ENCODE peak calls at places on chromosomes 5 and 9, in nine cellular contexts. P is gastrocnemius medialis, D is breast epithelium, Y is IMR-90, Z is uterus, G is A549, N is body of pancreas, Q is upper lobe of left lung, W is sigmoid colon. C is an unnamed sample.
A peak's percentile ranks its signal among the peaks of the same experiment; 100 is the strongest.

GRCh38 chr5:55896238-55896637 is 45.1 kb downstream of the IL31RA start:
- DNase-seq in W (no peak), Q (no peak), Y (no peak), N (no peak), Z (no peak), D (no peak), P (no peak), G (no peak), C (no peak)

GRCh38 chr9:127944586-127945218 is 7.0 kb upstream of the DPM2 start:
- DNase-seq in Z (no peak), Q (peak; percentile 80), G (no peak), N (no peak), D (no peak), Y (no peak), P (no peak), W (no peak), C (no peak)

GRCh38 chr9:33116855-33117254 is 40.4 kb upstream of the SMU1 start:
- DNase-seq in W (peak; percentile 41), Q (no peak), P (no peak), G (no peak), N (no peak), D (no peak), Z (no peak), Y (no peak), C (no peak)

GRCh38 chr9:12684923-12685468 is 8.2 kb upstream of the TYRP1 start:
- DNase-seq in D (no peak), Q (no peak), W (no peak), N (no peak), G (no peak), P (no peak), Z (no peak), Y (peak; percentile 29), C (no peak)

GRCh38 chr9:7946458-7946857 is 146.9 kb upstream of the DMAC1 start:
- DNase-seq in W (no peak), P (no peak), G (no peak), N (no peak), Y (no peak), Z (no peak), D (no peak), Q (no peak), C (no peak)

GRCh38 chr5:72374844-72375243 is 54.7 kb downstream of the PTCD2 start:
- DNase-seq in P (no peak), Y (no peak), N (no peak), G (no peak), W (no peak), Q (no peak), Z (no peak), D (no peak), C (no peak)

GRCh38 chr5:107893642-107894041 is 222.9 kb upstream of the EFNA5 start:
- DNase-seq in Y (peak; percentile 32), P (no peak), G (no peak), D (no peak), Z (no peak), Q (no peak), N (no peak), W (no peak), C (no peak)

GRCh38 chr5:139700711-139701693 is 52.9 kb downstream of the CXXC5 start:
- DNase-seq in N (peak; percentile 66), Z (no peak), Q (no peak), W (peak; percentile 64), G (no peak), D (no peak), Y (no peak), P (no peak), C (no peak)

GRCh38 chr5:151745071-151745705 is 13.2 kb downstream of the ATOX1 start:
- DNase-seq in N (peak; percentile 48), Y (peak; percentile 81), D (no peak), W (peak; percentile 89), G (no peak), Z (peak; percentile 45), P (peak; percentile 30), Q (no peak), C (peak; percentile 10)

GRCh38 chr5:65126192-65126591 is 355.5 kb downstream of the ADAMTS6 start:
- DNase-seq in Y (peak; percentile 82), D (no peak), Q (no peak), P (no peak), N (no peak), Z (no peak), W (no peak), G (no peak), C (no peak)

GRCh38 chr5:77568082-77568481 is 70.4 kb downstream of the OTP start:
- DNase-seq in N (no peak), Z (no peak), Q (no peak), G (no peak), P (no peak), Y (no peak), D (no peak), W (no peak), C (no peak)

GRCh38 chr5:92222449-92222848 is 839.3 kb upstream of the ARRDC3 start:
- DNase-seq in Q (no peak), W (no peak), G (no peak), P (no peak), N (no peak), Z (no peak), D (no peak), Y (peak; percentile 1), C (no peak)

GRCh38 chr9:93345630-93346239 is 105.8 kb upstream of the FAM120A start:
- DNase-seq in Y (no peak), W (no peak), N (no peak), G (no peak), Z (no peak), P (no peak), Q (peak; percentile 55), D (no peak), C (no peak)

GRCh38 chr5:40909233-40909632 is at the start of gene C7:
- DNase-seq in G (no peak), Y (peak; percentile 19), Q (no peak), D (no peak), P (no peak), N (no peak), Z (no peak), W (no peak), C (no peak)
- TF ChIP-seq POLR2A in G (no peak), Y (no peak), Q (no peak), D (no peak), P (no peak), N (no peak), Z (no peak), W (no peak), C (no peak)

DNA sequence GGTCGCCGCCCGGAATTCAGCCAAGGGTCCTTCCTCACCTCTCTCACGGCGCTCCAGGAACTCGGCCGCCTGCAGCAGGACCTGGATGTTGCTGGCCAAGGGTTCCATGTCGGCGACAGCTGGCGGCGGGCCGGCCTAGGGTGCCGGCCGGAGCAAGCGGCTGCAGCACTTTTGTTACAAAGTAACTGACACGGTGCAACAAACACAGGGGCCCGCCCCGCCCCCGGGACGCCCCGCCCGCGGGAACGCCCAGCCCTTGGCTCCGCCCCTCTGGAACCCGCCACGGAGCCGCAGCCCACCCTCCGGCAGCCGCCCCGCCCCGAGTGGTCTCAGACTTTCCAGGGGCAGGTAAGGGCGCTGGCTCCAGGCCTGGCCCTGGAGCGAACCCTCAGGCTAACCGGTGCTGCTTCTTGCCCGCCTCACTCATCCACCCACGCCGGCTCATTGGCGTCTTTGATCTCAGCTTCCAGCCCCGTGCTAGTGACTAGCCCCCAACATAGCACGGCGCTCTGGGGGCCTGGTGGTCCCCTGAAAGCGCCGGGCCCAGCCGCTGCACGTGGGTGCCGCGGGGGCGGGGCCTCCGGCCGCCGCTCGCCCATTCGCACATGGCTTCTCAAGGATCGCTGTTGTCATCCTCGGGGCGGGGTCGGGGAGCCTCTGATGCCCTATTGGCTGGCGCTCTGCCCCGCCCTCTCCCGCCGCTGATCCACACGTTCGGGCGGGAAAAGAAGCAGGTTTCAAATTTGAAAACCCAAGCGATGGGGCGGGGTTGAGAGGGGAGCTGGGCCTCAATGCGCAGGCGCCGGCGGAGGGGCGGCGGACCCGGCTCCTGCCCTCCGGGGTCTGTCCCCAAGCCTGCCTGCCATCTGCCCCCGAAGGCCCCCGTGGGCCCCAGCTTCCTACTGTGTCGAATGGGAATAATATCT is at the start of gene MXD3:
- DNase-seq in P (peak; percentile 97), Z (peak; percentile 97), D (peak; percentile 96), W (peak; percentile 98), Q (peak; percentile 97), Y (peak; percentile 90), N (peak; percentile 97), G (peak; percentile 90), C (peak; percentile 76)
- TF ChIP-seq CTCF in P (no peak), Z (no peak), D (no peak), W (no peak), Q (no peak), Y (no peak), N (no peak), G (no peak), C (no peak)

GRCh38 chr5:52564594-52564993 is 223.1 kb upstream of the ITGA1 start:
- DNase-seq in D (no peak), N (no peak), G (no peak), P (no peak), Y (no peak), Z (no peak), W (no peak), Q (no peak), C (no peak)
- H3K4me1 ChIP-seq in D (no peaks in the 10 kb centered on the region), N (no peaks in the 10 kb centered on the region), G (no peaks in the 10 kb centered on the region), P (no peaks in the 10 kb centered on the region), Y (no peaks in the 10 kb centered on the region), Z (no peaks in the 10 kb centered on the region), W (no peaks in the 10 kb centered on the region), Q (no peaks in the 10 kb centered on the region), C (no peaks in the 10 kb centered on the region)

GRCh38 chr5:57174850-57175525 is 1.1 kb downstream of the GPBP1 start:
- DNase-seq in P (no peak), G (no peak), Q (no peak), Z (no peak), N (no peak), W (no peak), Y (no peak), D (no peak), C (no peak)

GRCh38 chr5:57175586-57175985 is 1.7 kb downstream of the GPBP1 start:
- DNase-seq in Z (no peak), Y (no peak), W (no peak), Q (no peak), D (no peak), G (no peak), N (no peak), P (no peak), C (no peak)

GRCh38 chr5:57173026-57173317 is 887 bp upstream of the GPBP1 start:
- DNase-seq in G (no peak), P (peak; percentile 54), Z (no peak), Q (no peak), Y (no peak), W (peak; percentile 87), D (peak; percentile 69), N (no peak), C (no peak)

GRCh38 chr5:57173318-57174127 is at the start of gene GPBP1:
- DNase-seq in Y (peak; percentile 99), Q (peak; percentile 99), P (peak; percentile 98), N (peak; percentile 99), W (peak; percentile 100), Z (peak; percentile 100), D (peak; percentile 98), G (peak; percentile 93), C (peak; percentile 90)

DNA sequence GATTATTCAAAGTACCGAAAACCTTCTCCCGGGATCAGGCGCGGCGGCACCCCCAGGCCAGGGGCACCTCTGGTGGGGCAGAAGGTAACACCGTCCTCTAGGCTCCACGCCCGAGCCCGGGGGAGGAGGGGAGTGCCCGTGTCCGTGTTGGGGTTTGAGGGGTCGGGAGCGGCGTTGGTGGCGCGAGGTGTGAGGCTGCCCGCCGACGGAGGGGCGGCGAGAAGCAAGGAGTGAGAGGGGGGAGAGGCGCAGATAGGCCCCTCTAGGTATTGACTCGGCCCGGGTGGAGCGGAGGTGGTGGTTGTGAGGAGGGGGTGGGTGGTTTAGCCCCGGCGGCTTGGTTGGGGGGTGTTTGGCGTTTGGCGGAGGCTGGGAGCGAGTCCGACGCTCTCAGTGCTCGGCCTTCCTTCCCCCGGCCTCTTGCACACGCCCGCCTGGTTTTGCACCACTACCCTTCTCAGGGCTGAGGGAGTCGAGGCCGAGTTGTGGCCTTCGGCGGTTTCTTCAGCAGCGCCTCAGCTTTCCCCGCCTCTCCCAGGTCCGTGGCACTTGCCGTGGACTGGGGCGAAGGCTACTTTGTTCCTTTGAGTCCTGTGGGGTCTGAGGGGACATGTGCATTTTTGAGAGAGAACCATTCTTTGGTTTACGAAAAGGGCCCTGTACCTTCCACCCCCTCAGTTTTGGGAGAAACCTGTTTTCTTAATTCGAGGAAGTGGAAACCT is 430 bp downstream of the GPBP1 start:
- DNase-seq in Z (no peak), N (peak; percentile 40), D (peak; percentile 54), Y (no peak), G (no peak), P (no peak), W (peak; percentile 71), Q (peak; percentile 92), C (no peak)
- TF ChIP-seq POLR2A in Z (no peak), N (no peak), D (no peak), Y (no peak), G (peak; percentile 36), P (no peak), W (no peak), Q (no peak), C (no peak)

C was measured in esophagus squamous epithelium.